ENCODE peak calls at places on chromosomes 5 and 9, in four cellular contexts. O is naive thymus-derived CD4-positive, alpha-beta T cell; V is effector memory CD4-positive, alpha-beta T cell; S is IMR-90. X is an unnamed sample.

GRCh38 chr9:71036501-71036900 is 84.9 kb downstream of the TRPM3 start:
- DNase-seq in O (no peak), V (no peak), S (no peak), X (no peak)

GRCh38 chr5:90529939-90530677 is 724 bp upstream of the LYSMD3 start:
- DNase-seq in O (peak; percentile 62), V (no peak), S (peak; percentile 82), X (peak; percentile 76)

GRCh38 chr9:91302831-91303230 is 58.9 kb downstream of the AUH start:
- DNase-seq in O (no peak), V (no peak), S (peak; percentile 93), X (no peak)

GRCh38 chr9:92276223-92277007 is 17.1 kb downstream of the IARS1 start:
- DNase-seq in O (no peak), V (no peak), S (no peak), X (no peak)

GRCh38 chr9:90972057-90972456 is 170.4 kb downstream of the SYK start:
- DNase-seq in O (no peak), V (no peak), S (no peak), X (no peak)

GRCh38 chr9:124489222-124489621 is 18.0 kb downstream of the NR5A1 start:
- DNase-seq in O (no peak), V (no peak), S (peak; percentile 7), X (no peak)

GRCh38 chr5:128774605-128775004 is 190.7 kb upstream of the SLC27A6 start:
- DNase-seq in O (no peak), V (no peak), S (peak; percentile 78), X (no peak)

GRCh38 chr9:107650321-107650720 is 160.8 kb upstream of the KLF4 start:
- DNase-seq in O (no peak), V (no peak), S (peak; percentile 81), X (no peak)

GRCh38 chr5:172830876-172831662 is 3.0 kb upstream of the ERGIC1 start:
- DNase-seq in O (no peak), V (no peak), S (peak; percentile 99), X (no peak)

GRCh38 chr9:68750786-68751185 is 45.7 kb downstream of the PIP5K1B start:
- DNase-seq in O (no peak), V (no peak), S (no peak), X (no peak)

GRCh38 chr5:147483197-147483790 is 26.6 kb downstream of the DPYSL3 start:
- DNase-seq in O (no peak), V (no peak), S (peak; percentile 48), X (no peak)

GRCh38 chr5:95715799-95716461 is 15.2 kb upstream of the RHOBTB3 start:
- DNase-seq in O (no peak), V (no peak), S (peak; percentile 76), X (no peak)

GRCh38 chr9:121322037-121322736 is 47.9 kb downstream of the STOM start:
- DNase-seq in O (no peak), V (no peak), S (peak; percentile 98), X (no peak)

GRCh38 chr5:6305821-6306220 is 72.5 kb downstream of the MED10 start:
- DNase-seq in O (no peak), V (no peak), S (no peak), X (no peak)

GRCh38 chr5:55234171-55234700 is 828 bp upstream of the CCNO start:
- DNase-seq in O (no peak), V (no peak), S (peak; percentile 19), X (peak; percentile 73)

GRCh38 chr5:125708583-125708982 is 714.6 kb upstream of the GRAMD2B start:
- DNase-seq in O (no peak), V (no peak), S (no peak), X (no peak)

GRCh38 chr9:109887079-109887478 is 107.1 kb downstream of the PALM2AKAP2 start:
- DNase-seq in O (no peak), V (no peak), S (peak; percentile 74), X (no peak)

GRCh38 chr5:137072376-137073174 is 426.6 kb downstream of the SPOCK1 start:
- DNase-seq in O (no peak), V (no peak), S (no peak), X (no peak)

GRCh38 chr9:92729735-92730155 is 34.9 kb downstream of the BICD2 start:
- DNase-seq in O (no peak), V (no peak), S (no peak), X (peak; percentile 59)

GRCh38 chr5:83721878-83722779 is 1.5 kb upstream of the HAPLN1 start:
- DNase-seq in O (peak; percentile 22), V (no peak), S (peak; percentile 63), X (peak; percentile 90)

GRCh38 chr5:79974896-79975295 is 16.2 kb downstream of the MTX3 start:
- DNase-seq in O (no peak), V (no peak), S (peak; percentile 77), X (no peak)

GRCh38 chr5:134135091-134135655 is 20.7 kb downstream of the TCF7 start:
- DNase-seq in O (no peak), V (no peak), S (no peak), X (no peak)

GRCh38 chr9:131234799-131235479 is 41.4 kb downstream of the FAM78A start:
- DNase-seq in O (no peak), V (no peak), S (no peak), X (no peak)

DNA sequence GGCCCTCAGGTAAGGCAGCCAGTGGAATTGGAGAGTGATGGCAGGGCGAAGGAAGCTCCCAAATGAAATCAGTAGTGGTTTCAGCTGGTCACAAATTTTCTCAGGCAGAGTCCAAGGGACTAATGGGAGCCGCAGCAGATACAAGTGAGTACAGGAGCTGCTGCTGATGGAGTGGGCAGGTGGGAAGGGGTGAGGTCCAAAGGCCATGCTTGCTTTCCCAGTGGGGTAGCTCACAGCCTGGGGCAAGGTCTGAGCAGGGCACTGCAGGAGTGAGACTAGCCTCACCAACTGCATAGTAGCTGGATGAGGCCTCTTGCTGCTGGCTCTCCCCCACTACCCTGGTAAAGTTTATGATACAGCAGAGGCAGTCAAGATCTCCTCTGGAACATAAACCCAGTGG is 38.2 kb downstream of the MTAP start:
- DNase-seq in O (no peak), V (no peak), S (no peak), X (no peak)
- H3K36me3 ChIP-seq in O (no peaks in the 10 kb centered on the region), V (peaks cover 40% of the 10 kb centered on the region), S (peaks cover 19% of the 10 kb centered on the region), X (peaks cover 13% of the 10 kb centered on the region)

GRCh38 chr9:136906251-136906650 is 19.9 kb downstream of the TRAF2 start:
- DNase-seq in O (no peak), V (no peak), S (no peak), X (no peak)

GRCh38 chr9:136910197-136910900 is 24.0 kb downstream of the TRAF2 start:
- DNase-seq in O (no peak), V (no peak), S (no peak), X (no peak)

GRCh38 chr9:136907011-136907914 is 20.9 kb downstream of the TRAF2 start:
- DNase-seq in O (no peak), V (no peak), S (no peak), X (no peak)

GRCh38 chr9:136913701-136914438 is 27.6 kb downstream of the TRAF2 start:
- DNase-seq in O (no peak), V (no peak), S (no peak), X (no peak)

GRCh38 chr9:136910901-136911245 is 24.6 kb downstream of the TRAF2 start:
- DNase-seq in O (no peak), V (no peak), S (no peak), X (no peak)
- H3K36me3 ChIP-seq in O (no peaks in the 10 kb centered on the region), V (peaks cover 47% of the 10 kb centered on the region), S (peaks cover 31% of the 10 kb centered on the region), X (no peaks in the 10 kb centered on the region)

GRCh38 chr9:137182836-137183235 is 5.5 kb downstream of the ANAPC2 start:
- DNase-seq in O (no peak), V (no peak), S (no peak), X (no peak)
- H3K36me3 ChIP-seq in O (no peaks in the 10 kb centered on the region), V (peaks cover 75% of the 10 kb centered on the region), S (peaks cover 76% of the 10 kb centered on the region), X (peaks cover 4% of the 10 kb centered on the region)

DNA sequence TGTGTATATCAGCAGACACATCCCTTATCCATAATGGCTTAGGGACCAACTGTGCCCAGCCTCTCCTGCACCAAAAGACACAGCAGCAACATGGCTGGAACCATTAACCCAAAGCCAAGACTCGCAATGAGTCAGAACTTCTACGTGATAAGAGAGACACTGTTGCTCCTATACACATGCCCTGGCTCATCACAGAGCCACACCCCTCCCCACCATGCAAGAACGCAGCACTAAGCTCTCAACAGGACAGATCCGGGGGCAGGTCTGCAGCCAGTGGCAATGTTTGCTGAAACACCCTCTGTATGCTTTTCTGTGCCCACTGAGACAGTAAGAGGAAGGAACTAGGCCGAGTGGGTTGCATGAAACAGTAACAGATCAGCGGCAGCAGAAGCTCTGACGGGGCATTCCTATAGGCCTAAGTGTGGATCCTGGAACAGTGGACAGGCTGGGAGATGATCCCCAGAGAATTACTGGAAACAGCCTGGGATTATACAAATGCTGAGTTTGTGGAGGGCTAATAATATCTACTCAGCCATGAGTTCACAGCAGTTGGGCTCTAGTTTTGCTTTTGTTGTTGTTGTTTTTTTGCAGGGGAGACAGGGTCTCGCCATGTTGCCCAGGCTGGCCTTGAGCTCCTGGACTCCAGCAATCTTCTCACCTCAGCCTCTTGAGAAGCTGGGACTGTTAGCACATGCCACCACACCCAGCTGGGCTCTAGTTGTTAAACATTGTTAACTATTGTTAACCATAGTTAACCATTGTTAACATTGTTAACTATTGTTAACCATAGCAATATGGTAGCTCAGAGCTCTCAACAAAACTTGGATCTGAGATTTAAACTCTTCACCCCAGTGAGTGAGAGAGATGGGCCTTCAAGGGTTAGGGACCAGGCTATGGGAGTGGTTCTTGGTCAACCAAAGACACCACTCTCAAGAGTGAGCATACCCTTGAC is 41.0 kb downstream of the B4GALT1 start:
- DNase-seq in O (no peak), V (no peak), S (peak; percentile 65), X (no peak)
- H3K36me3 ChIP-seq in O (peaks cover 4% of the 10 kb centered on the region), V (peaks cover 27% of the 10 kb centered on the region), S (peaks cover 31% of the 10 kb centered on the region), X (no peaks in the 10 kb centered on the region)

X was measured in aorta.